ENCODE peak calls at places on chromosome 12, in nine cellular contexts. C is cardiac muscle cell, I is astrocyte of the cerebellum, R is AG04450, M is suprapubic skin, O is choroid plexus epithelial cell, X is upper lobe of right lung, W is fibroblast of mammary gland, Y is uterus. Z is an unnamed sample.

GRCh38 chr12:108065061-108065460 is 64.0 kb upstream of the WSCD2 start:
- DNase-seq in W (no peak), C (no peak), R (no peak), I (no peak), M (no peak), Y (no peak), O (no peak), X (no peak), Z (no peak)

GRCh38 chr12:93011100-93011499 is 82.0 kb upstream of the EEA1 start:
- DNase-seq in W (no peak), I (no peak), M (no peak), Y (no peak), X (no peak), O (no peak), R (no peak), C (no peak), Z (no peak)

GRCh38 chr12:91991397-91992187 is 154.1 kb downstream of the BTG1 start:
- DNase-seq in M (no peak), X (no peak), C (no peak), O (peak; percentile 35), I (no peak), Y (no peak), W (peak; percentile 41), R (no peak), Z (no peak)

GRCh38 chr12:57992001-57992400 is 50.6 kb downstream of the ATP23 start:
- DNase-seq in Y (no peak), O (no peak), M (no peak), X (no peak), R (no peak), W (no peak), C (no peak), I (no peak), Z (no peak)

GRCh38 chr12:15015121-15015520 is 42.3 kb downstream of the PDE6H start:
- DNase-seq in M (no peak), R (no peak), I (no peak), C (no peak), X (no peak), Y (no peak), W (no peak), O (no peak), Z (no peak)

GRCh38 chr12:62813031-62813829 is 121.7 kb downstream of the PPM1H start:
- DNase-seq in W (peak; percentile 70), Y (peak; percentile 67), C (peak; percentile 87), M (peak; percentile 83), I (peak; percentile 52), O (peak; percentile 83), R (peak; percentile 38), X (peak; percentile 77), Z (no peak)

GRCh38 chr12:130192667-130193345 is 30.5 kb downstream of the FZD10 start:
- DNase-seq in I (no peak), Y (no peak), W (no peak), M (no peak), C (no peak), O (no peak), R (no peak), X (no peak), Z (no peak)

GRCh38 chr12:11701398-11701797 is 51.9 kb downstream of the ETV6 start:
- DNase-seq in O (no peak), W (no peak), M (no peak), Y (no peak), I (no peak), X (no peak), C (no peak), R (no peak), Z (no peak)

GRCh38 chr12:11689591-11690158 is 40.2 kb downstream of the ETV6 start:
- DNase-seq in C (no peak), Y (no peak), R (no peak), I (no peak), O (no peak), M (no peak), X (no peak), W (no peak), Z (no peak)

GRCh38 chr12:64169999-64170398 is 52.1 kb downstream of the KICS2 start:
- DNase-seq in Y (no peak), I (no peak), X (no peak), O (no peak), W (no peak), M (no peak), R (no peak), C (no peak), Z (no peak)

GRCh38 chr12:94714378-94714777 is 64.0 kb upstream of the TMCC3 start:
- DNase-seq in O (peak; percentile 58), X (no peak), R (no peak), I (peak; percentile 34), C (peak; percentile 32), Y (no peak), M (no peak), W (peak; percentile 91), Z (no peak)

GRCh38 chr12:10235761-10236631 is 23.3 kb downstream of the GABARAPL1 start:
- DNase-seq in C (peak; percentile 61), X (no peak), O (peak; percentile 68), M (no peak), Y (no peak), R (no peak), W (peak; percentile 39), I (no peak), Z (no peak)

GRCh38 chr12:88639361-88639760 is 59.1 kb upstream of the KITLG start:
- DNase-seq in X (no peak), M (no peak), W (peak; percentile 46), R (no peak), O (peak; percentile 66), C (peak; percentile 31), Y (no peak), I (no peak), Z (no peak)

GRCh38 chr12:6691473-6691872 is 2.3 kb upstream of the ZNF384 start:
- DNase-seq in M (no peak), O (peak; percentile 14), C (peak; percentile 44), W (peak; percentile 40), I (no peak), X (no peak), Y (no peak), R (no peak), Z (no peak)

GRCh38 chr12:39959016-39959415 is 146.9 kb downstream of the SLC2A13 start:
- DNase-seq in O (no peak), R (no peak), I (no peak), M (no peak), C (no peak), X (no peak), W (no peak), Y (no peak), Z (no peak)

GRCh38 chr12:39959467-39959866 is 146.4 kb downstream of the SLC2A13 start:
- DNase-seq in X (no peak), W (no peak), M (no peak), Y (no peak), O (no peak), I (no peak), C (no peak), R (no peak), Z (no peak)

GRCh38 chr12:39958377-39958776 is 147.5 kb downstream of the SLC2A13 start:
- DNase-seq in Y (no peak), R (no peak), I (no peak), M (no peak), W (no peak), X (no peak), C (peak; percentile 11), O (peak; percentile 9), Z (no peak)
- TF ChIP-seq CTCF in Y (no peak), R (peak; percentile 3), I (no peak), M (no peak), W (peak; percentile 23), X (peak; percentile 15), C (peak; percentile 26), O (peak; percentile 52), Z (peak; percentile 28)

DNA sequence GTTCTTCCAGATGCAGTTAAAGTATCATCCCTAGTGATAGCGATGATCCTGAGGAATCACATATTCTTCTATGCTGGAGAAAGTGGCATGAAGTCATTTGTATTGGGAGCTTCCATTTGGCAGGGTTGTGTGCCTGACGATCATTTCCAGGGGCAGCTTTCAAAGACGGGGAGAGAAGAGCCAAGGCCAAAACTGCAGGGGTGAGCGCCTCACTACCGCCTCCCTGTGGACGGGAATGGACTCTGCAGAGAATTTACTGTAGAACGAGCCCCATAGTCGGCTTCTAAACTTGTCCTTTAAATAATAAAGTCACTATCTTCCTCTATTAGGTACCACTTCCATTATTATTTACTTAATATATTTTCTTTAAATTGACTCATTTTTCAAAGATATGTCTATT is 555.9 kb upstream of the TMEM132C start:
- DNase-seq in O (no peak), C (no peak), Y (no peak), X (no peak), R (no peak), M (no peak), W (no peak), I (no peak), Z (no peak)
- TF ChIP-seq CTCF in O (no peak), C (no peak), Y (no peak), X (no peak), R (peak; percentile 15), M (no peak), W (peak; percentile 39), I (peak; percentile 19), Z (peak; percentile 66)

GRCh38 chr12:79247494-79247893 is 382.9 kb downstream of the SYT1 start:
- DNase-seq in R (no peak), O (no peak), M (no peak), C (no peak), W (no peak), I (no peak), Y (no peak), X (no peak), Z (no peak)
- TF ChIP-seq CTCF in R (no peak), O (no peak), M (no peak), C (no peak), W (no peak), I (no peak), Y (no peak), X (no peak), Z (no peak)

DNA sequence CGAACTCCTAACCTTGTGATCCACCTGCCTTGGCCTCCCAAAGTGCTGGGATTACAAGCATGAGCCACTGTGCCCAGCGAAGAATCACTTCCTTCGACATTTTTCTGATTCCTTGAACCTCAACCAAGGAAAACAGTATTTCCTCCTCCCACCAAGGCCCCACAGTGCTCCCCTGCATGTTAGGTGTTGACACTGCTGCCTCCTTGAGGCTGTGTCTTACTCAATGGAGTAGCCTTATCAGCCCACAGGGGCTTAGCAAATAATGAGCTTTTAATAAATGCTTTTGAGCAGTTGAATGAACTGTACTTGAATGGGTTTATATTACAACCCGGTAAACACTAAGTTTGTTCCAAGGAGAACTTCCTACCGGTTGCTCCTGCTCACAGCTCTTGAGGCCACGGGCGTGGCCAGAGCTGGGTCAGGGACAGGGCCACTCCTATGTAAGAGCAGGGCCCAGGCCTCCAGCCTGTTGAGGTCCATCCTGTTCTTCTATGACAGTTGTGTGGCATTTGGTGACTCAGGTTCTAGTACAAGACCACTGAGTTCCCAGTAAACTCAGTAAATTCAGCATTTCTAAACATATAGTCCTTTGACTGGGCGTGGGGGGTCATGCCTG is 36.8 kb upstream of the TUBA1A start:
- DNase-seq in I (no peak), M (no peak), W (peak; percentile 63), Y (no peak), C (peak; percentile 69), X (peak; percentile 86), R (no peak), O (peak; percentile 77), Z (no peak)
- TF ChIP-seq CTCF in I (peak; percentile 35), M (no peak), W (peak; percentile 35), Y (no peak), C (peak; percentile 29), X (peak; percentile 14), R (peak; percentile 25), O (peak; percentile 49), Z (peak; percentile 39)

GRCh38 chr12:169528-170360 is 44.2 kb downstream of the SLC6A12 start:
- DNase-seq in X (no peak), W (no peak), M (no peak), C (no peak), I (no peak), R (no peak), O (peak; percentile 55), Y (no peak), Z (no peak)
- TF ChIP-seq CTCF in X (no peak), W (no peak), M (no peak), C (peak; percentile 8), I (peak; percentile 13), R (peak; percentile 33), O (peak; percentile 37), Y (no peak), Z (peak; percentile 30)

Z was measured in chondrocyte.